ENCODE peak calls at places on chromosomes 13 and 19, in four cellular contexts. D, Y, W and N are unnamed samples.

GRCh38 chr13:30618186-30618937 is 642 bp downstream of the USPL1 start:
- DNase-seq in W (no peak), D (no peak), Y (no peak), N (no peak)

GRCh38 chr13:112804374-112804773 is 114.5 kb downstream of the ATP11A start:
- DNase-seq in Y (no peak), W (no peak), D (no peak), N (no peak)

GRCh38 chr13:22194106-22194810 is 523.4 kb downstream of the FGF9 start:
- DNase-seq in W (no peak), Y (no peak), D (no peak), N (no peak)

GRCh38 chr19:45640849-45641273 is 1.7 kb upstream of the EML2 start:
- DNase-seq in D (no peak), W (no peak), Y (no peak), N (no peak)

GRCh38 chr13:39245688-39246087 is 207.4 kb downstream of the NHLRC3 start:
- DNase-seq in Y (no peak), D (no peak), W (no peak), N (no peak)

GRCh38 chr13:39349391-39349790 is 253.6 kb downstream of the LHFPL6 start:
- DNase-seq in D (no peak), Y (no peak), W (no peak), N (no peak)

GRCh38 chr13:113002891-113003290 is 33.9 kb downstream of the MCF2L start:
- DNase-seq in Y (no peak), W (no peak), D (no peak), N (no peak)

GRCh38 chr19:45645631-45646344 is 6.6 kb upstream of the EML2 start:
- DNase-seq in W (peak), D (peak), Y (peak), N (peak)

GRCh38 chr13:108948269-108948671 is 318.9 kb downstream of the MYO16 start:
- DNase-seq in D (no peak), W (no peak), Y (no peak), N (peak)

GRCh38 chr13:33280923-33281322 is 4.6 kb downstream of the STARD13 start:
- DNase-seq in W (no peak), D (no peak), Y (no peak), N (no peak)

GRCh38 chr19:16836115-16836905 is 7.1 kb downstream of the SIN3B start:
- DNase-seq in W (no peak), D (no peak), Y (no peak), N (no peak)

GRCh38 chr19:51338563-51339312 is 3.2 kb downstream of the VSIG10L start:
- DNase-seq in D (peak), Y (no peak), W (peak), N (no peak)

GRCh38 chr13:109667754-109668360 is 118.5 kb downstream of the IRS2 start:
- DNase-seq in D (no peak), W (no peak), Y (no peak), N (no peak)

GRCh38 chr13:66811445-66811844 is 418.7 kb downstream of the PCDH9 start:
- DNase-seq in W (no peak), Y (no peak), D (no peak), N (no peak)

GRCh38 chr13:112066624-112067004 is 335 bp upstream of the SOX1 start:
- DNase-seq in D (peak), W (peak), Y (peak), N (peak)

GRCh38 chr19:12052571-12053169 is at the start of gene ZNF878:
- DNase-seq in Y (peak), D (no peak), W (peak), N (peak)